ENCODE peak calls at places on chromosomes 6 and 20, in five cellular contexts. Q is GM12878, A is keratinocyte, E is neural progenitor cell, Y is colonic mucosa. C is an unnamed sample.

GRCh38 chr20:58997141-58997770 is 9.8 kb downstream of the CTSZ start:
- DNase-seq in Q (no peak), A (no peak), E (no peak), Y (no peak), C (no peak)

GRCh38 chr20:44888226-44889103 is 3.0 kb downstream of the YWHAB start:
- DNase-seq in Q (no peak), A (no peak), E (no peak), Y (no peak), C (no peak)

GRCh38 chr6:49606696-49607390 is 29.8 kb downstream of the RHAG start:
- DNase-seq in Q (peak; percentile 11), A (peak; percentile 32), E (peak; percentile 84), Y (peak; percentile 35), C (peak; percentile 46)

GRCh38 chr6:170227521-170227983 is 63.3 kb downstream of the DLL1 start:
- DNase-seq in Q (no peak), A (peak; percentile 23), E (no peak), Y (no peak), C (no peak)

GRCh38 chr20:50655325-50655880 is 35.9 kb downstream of the RIPOR3 start:
- DNase-seq in Q (no peak), A (no peak), E (peak; percentile 46), Y (peak; percentile 55), C (no peak)

GRCh38 chr6:71190809-71191208 is 97.8 kb upstream of the OGFRL1 start:
- DNase-seq in Q (no peak), A (no peak), E (peak; percentile 13), Y (no peak), C (no peak)

GRCh38 chr20:39611901-39612300 is 649.8 kb downstream of the DHX35 start:
- DNase-seq in Q (no peak), A (no peak), E (no peak), Y (no peak), C (no peak)

GRCh38 chr20:11891827-11892521 is 25.7 kb upstream of the BTBD3 start:
- DNase-seq in Q (peak; percentile 17), A (no peak), E (peak; percentile 95), Y (peak; percentile 83), C (peak; percentile 80)

GRCh38 chr6:30931272-30931671 is 698 bp downstream of the SFTA2 start:
- DNase-seq in Q (no peak), A (no peak), E (no peak), Y (no peak), C (no peak)

GRCh38 chr6:75044846-75045245 is 161.0 kb downstream of the COL12A1 start:
- DNase-seq in Q (no peak), A (no peak), E (no peak), Y (no peak), C (no peak)

GRCh38 chr20:35478804-35479472 is 23.5 kb downstream of the CEP250 start:
- DNase-seq in Q (no peak), A (no peak), E (peak; percentile 15), Y (no peak), C (peak; percentile 60)

GRCh38 chr6:89148016-89148750 is 2.3 kb downstream of the PM20D2 start:
- DNase-seq in Q (no peak), A (no peak), E (no peak), Y (no peak), C (no peak)

GRCh38 chr20:47315339-47315662 is 41.2 kb downstream of the ZMYND8 start:
- DNase-seq in Q (no peak), A (no peak), E (peak; percentile 48), Y (no peak), C (no peak)

GRCh38 chr20:1440024-1440423 is 26.6 kb downstream of the NSFL1C start:
- DNase-seq in Q (no peak), A (no peak), E (peak; percentile 60), Y (no peak), C (peak; percentile 80)

GRCh38 chr6:144285798-144286502 is 815 bp downstream of the UTRN start:
- DNase-seq in Q (no peak), A (no peak), E (peak; percentile 71), Y (peak; percentile 82), C (peak; percentile 63)

GRCh38 chr6:81767163-81768000 is 14.9 kb upstream of the TENT5A start:
- DNase-seq in Q (no peak), A (no peak), E (no peak), Y (peak; percentile 73), C (no peak)

GRCh38 chr6:31401403-31401802 is 2.0 kb upstream of the MICA start:
- DNase-seq in Q (no peak), A (peak; percentile 65), E (no peak), Y (peak; percentile 60), C (no peak)

GRCh38 chr6:169921853-169922779 is 170.7 kb downstream of the ERMARD start:
- DNase-seq in Q (no peak), A (no peak), E (peak; percentile 56), Y (no peak), C (no peak)

GRCh38 chr6:9634776-9635175 is 780.1 kb downstream of the TFAP2A start:
- DNase-seq in Q (no peak), A (no peak), E (no peak), Y (no peak), C (no peak)

GRCh38 chr6:161228911-161229591 is 44.8 kb downstream of the AGPAT4 start:
- DNase-seq in Q (no peak), A (no peak), E (peak; percentile 22), Y (no peak), C (no peak)

GRCh38 chr20:47334022-47334551 is 22.4 kb downstream of the ZMYND8 start:
- DNase-seq in Q (no peak), A (peak; percentile 85), E (no peak), Y (no peak), C (no peak)

GRCh38 chr6:13487122-13488014 is at the start of gene GFOD1:
- DNase-seq in Q (no peak), A (no peak), E (peak; percentile 94), Y (peak; percentile 90), C (peak; percentile 93)

GRCh38 chr6:95091823-95092436 is 485.4 kb upstream of the MANEA start:
- DNase-seq in Q (no peak), A (no peak), E (peak; percentile 61), Y (no peak), C (no peak)

GRCh38 chr6:2960935-2961334 is 10.4 kb downstream of the SERPINB6 start:
- DNase-seq in Q (no peak), A (no peak), E (no peak), Y (no peak), C (no peak)

GRCh38 chr6:29814379-29815117 is 13.1 kb upstream of the HLA-G start:
- DNase-seq in Q (no peak), A (no peak), E (no peak), Y (no peak), C (no peak)

GRCh38 chr20:63087872-63088680 is 81.3 kb upstream of the BHLHE23 start:
- DNase-seq in Q (no peak), A (no peak), E (no peak), Y (no peak), C (peak; percentile 23)

GRCh38 chr20:14707865-14708574 is 370.6 kb upstream of the FLRT3 start:
- DNase-seq in Q (no peak), A (no peak), E (no peak), Y (no peak), C (no peak)

GRCh38 chr20:53011640-53012039 is 39.5 kb downstream of the TSHZ2 start:
- DNase-seq in Q (no peak), A (no peak), E (no peak), Y (no peak), C (no peak)
- H3K9ac ChIP-seq in Q (no peak overlapping the region), A (no peak overlapping the region), E (no peak overlapping the region), Y (no peak overlapping the region), C (no peak overlapping the region)

DNA sequence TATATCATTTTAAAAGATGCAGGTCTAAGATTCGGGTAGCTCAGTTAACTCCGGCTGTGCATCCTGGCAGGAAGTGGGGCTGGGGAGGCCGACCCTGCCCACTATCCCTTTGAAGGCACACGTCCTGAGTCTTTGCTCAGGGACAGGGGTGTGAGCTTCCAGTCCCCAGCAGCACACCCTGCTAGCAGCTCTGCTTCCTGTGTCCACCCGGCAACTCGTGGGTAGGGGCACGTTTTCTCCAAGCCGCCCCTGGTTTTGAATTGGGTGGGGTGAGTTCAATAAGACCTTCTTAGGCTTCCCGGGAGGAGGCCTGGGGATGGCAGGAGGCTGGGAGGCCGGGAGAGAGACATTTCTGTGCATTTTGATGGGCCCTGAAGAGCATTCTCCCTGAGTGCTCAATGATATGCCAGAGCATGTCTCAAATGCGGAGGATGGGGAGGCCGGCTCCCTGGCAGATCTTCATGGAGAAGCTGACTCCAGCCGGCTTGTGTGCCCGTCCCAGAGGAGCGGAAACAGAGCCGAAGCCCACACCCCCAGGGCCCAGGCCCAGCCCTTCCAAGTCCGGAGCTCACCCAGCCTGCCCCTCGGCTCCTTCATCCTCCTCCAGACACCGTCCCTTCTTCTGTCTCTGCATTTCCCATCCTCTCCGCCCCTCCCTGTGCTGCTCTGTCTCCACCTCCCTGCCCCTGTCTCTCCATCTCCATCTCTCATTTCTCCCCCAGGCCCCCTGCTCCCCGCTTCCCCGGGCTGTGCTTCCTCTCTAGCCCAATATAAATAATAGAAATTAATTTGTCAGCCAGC is 36.3 kb upstream of the ZFAND3 start:
- DNase-seq in Q (no peak), A (no peak), E (peak; percentile 42), Y (no peak), C (peak; percentile 85)
- TF ChIP-seq CTCF in Q (no peak), A (no peak), E (no peak), Y (no peak), C (no peak)

DNA sequence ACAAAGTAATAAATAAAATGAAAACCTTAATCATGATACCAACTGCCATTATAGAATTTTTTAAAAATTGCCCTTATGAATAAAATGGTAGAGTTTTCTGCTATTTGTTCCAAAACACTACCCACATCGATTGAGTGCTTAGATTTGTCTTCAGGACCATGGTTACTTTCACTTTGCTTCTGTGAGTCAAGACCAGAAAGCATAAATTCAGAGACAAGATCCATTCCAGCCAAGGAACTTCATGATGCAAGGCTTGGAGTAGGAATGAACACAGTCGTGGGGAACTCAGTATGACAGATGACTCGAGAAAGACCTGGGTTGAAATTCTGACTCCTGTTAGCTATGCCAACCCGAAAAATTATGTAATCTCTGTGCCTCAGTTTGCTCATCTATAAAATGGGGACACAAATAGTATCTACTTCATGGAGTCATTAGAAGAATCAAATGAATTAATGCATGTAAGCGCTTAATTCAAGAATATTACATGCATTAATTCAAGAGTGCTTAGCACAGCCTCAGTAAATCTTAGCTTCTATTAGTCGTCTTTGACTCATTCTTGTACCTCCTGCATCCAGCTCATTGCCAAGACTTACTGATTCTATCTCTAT is 72.5 kb upstream of the MYLIP start:
- DNase-seq in Q (no peak), A (no peak), E (no peak), Y (no peak), C (no peak)
- H3K9ac ChIP-seq in Q (no peak overlapping the region), A (no peak overlapping the region), E (no peak overlapping the region), Y (no peak overlapping the region), C (no peak overlapping the region)

GRCh38 chr6:142943746-142944125 is 1.2 kb downstream of the HIVEP2 start:
- DNase-seq in Q (no peak), A (no peak), E (peak; percentile 15), Y (peak; percentile 29), C (no peak)
- TF ChIP-seq CTCF in Q (no peak), A (no peak), E (no peak), Y (no peak), C (no peak)

GRCh38 chr6:142797159-142797558 is 147.8 kb downstream of the HIVEP2 start:
- DNase-seq in Q (no peak), A (no peak), E (no peak), Y (no peak), C (no peak)
- H3K9ac ChIP-seq in Q (no peak overlapping the region), A (no peak overlapping the region), E (no peak overlapping the region), Y (no peak overlapping the region), C (no peak overlapping the region)

DNA sequence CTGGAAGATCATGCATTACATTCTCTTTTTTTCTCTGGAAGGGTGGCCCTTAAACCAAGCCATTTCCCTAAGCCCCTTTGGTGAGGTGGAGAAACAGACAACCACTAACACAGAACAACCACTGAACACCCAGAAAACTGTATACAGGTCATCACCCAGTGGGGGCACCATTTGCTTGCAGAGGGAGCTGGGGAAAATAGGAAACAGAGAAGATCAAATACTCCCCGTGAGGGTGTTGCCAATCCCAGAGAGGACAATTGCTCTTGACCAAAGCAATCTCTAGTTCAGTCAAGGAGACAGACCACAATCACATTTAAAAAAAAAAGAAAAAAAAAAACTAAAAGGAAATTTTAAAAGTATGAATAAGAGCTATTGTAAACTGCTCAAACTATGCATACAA is 865 bp upstream of the DAAM2 start:
- DNase-seq in Q (no peak), A (no peak), E (no peak), Y (no peak), C (no peak)
- TF ChIP-seq CTCF in Q (peak; percentile 23), A (no peak), E (peak; percentile 34), Y (no peak), C (peak; percentile 45)

C was measured in H9.